ENCODE peak calls at places on chromosomes 4 and X, in eight cellular contexts. C is K562; A is GM23248; U is right lobe of liver; J is stomach; V is cardiac muscle cell; N is lung; F is naive thymus-derived CD4-positive, alpha-beta T cell. T is an unnamed sample. For H3K36me3, the result is how much of the 10 kb centered on the place peaks cover.

GRCh38 chr4:5711479-5712184 is 631 bp downstream of the EVC start:
- DNase-seq in C (no peak), A (peak), U (no peak), J (no peak), V (peak), N (no peak), F (no peak), T (no peak)

GRCh38 chrX:150587585-150588503 is 19.4 kb downstream of the MTM1 start:
- DNase-seq in C (peak), A (peak), U (no peak), J (no peak), V (peak), N (no peak), F (no peak), T (peak)

GRCh38 chr4:166091914-166092510 is 219.0 kb downstream of the TLL1 start:
- DNase-seq in C (peak), A (peak), U (no peak), J (no peak), V (peak), N (no peak), F (no peak), T (no peak)

GRCh38 chr4:55906999-55907398 is 41.7 kb upstream of the CEP135 start:
- DNase-seq in C (no peak), A (peak), U (no peak), J (no peak), V (no peak), N (no peak), F (no peak), T (peak)

GRCh38 chr4:20925176-20925575 is 224.9 kb downstream of the PACRGL start:
- DNase-seq in C (no peak), A (no peak), U (no peak), J (no peak), V (no peak), N (no peak), F (no peak), T (no peak)

GRCh38 chrX:115547448-115547847 is 13.5 kb upstream of the PLS3 start:
- DNase-seq in C (no peak), A (no peak), U (no peak), J (no peak), V (no peak), N (no peak), F (no peak), T (no peak)

GRCh38 chr4:37999000-37999745 is 39.0 kb downstream of the PTTG2 start:
- DNase-seq in C (no peak), A (no peak), U (no peak), J (no peak), V (no peak), N (no peak), F (no peak), T (no peak)

GRCh38 chr4:26484538-26484937 is 5.7 kb downstream of the CCKAR start:
- DNase-seq in C (no peak), A (no peak), U (no peak), J (no peak), V (no peak), N (no peak), F (no peak), T (no peak)

GRCh38 chrX:34382416-34382815 is 250.3 kb upstream of the FAM47A start:
- DNase-seq in C (no peak), A (peak), U (no peak), J (no peak), V (peak), N (no peak), F (no peak), T (no peak)

GRCh38 chr4:121551271-121551670 is 145.5 kb downstream of the ANXA5 start:
- DNase-seq in C (no peak), A (peak), U (no peak), J (no peak), V (no peak), N (no peak), F (no peak), T (no peak)

GRCh38 chr4:128387600-128388351 is 100.2 kb upstream of the PGRMC2 start:
- DNase-seq in C (no peak), A (peak), U (no peak), J (no peak), V (no peak), N (no peak), F (no peak), T (peak)

GRCh38 chr4:54384563-54384962 is 155.5 kb downstream of the PDGFRA start:
- DNase-seq in C (no peak), A (peak), U (no peak), J (peak), V (peak), N (no peak), F (no peak), T (no peak)

GRCh38 chrX:67619253-67619652 is 75.4 kb downstream of the AR start:
- DNase-seq in C (no peak), A (peak), U (no peak), J (no peak), V (peak), N (no peak), F (no peak), T (peak)

GRCh38 chr4:131302108-131302507 is 1847.0 kb upstream of the PCDH10 start:
- DNase-seq in C (no peak), A (no peak), U (no peak), J (no peak), V (no peak), N (no peak), F (no peak), T (no peak)

GRCh38 chr4:39526810-39527295 is 386 bp downstream of the UGDH start:
- DNase-seq in C (peak), A (no peak), U (no peak), J (no peak), V (no peak), N (no peak), F (no peak), T (no peak)

GRCh38 chr4:73698217-73698616 is 42.2 kb upstream of the CXCL8 start:
- DNase-seq in C (no peak), A (peak), U (no peak), J (no peak), V (peak), N (no peak), F (no peak), T (peak)

GRCh38 chr4:101191302-101192098 is 155.8 kb downstream of the PPP3CA start:
- DNase-seq in C (no peak), A (peak), U (peak), J (peak), V (peak), N (peak), F (no peak), T (no peak)

GRCh38 chr4:95155759-95156451 is 392.9 kb downstream of the UNC5C start:
- DNase-seq in C (peak), A (peak), U (no peak), J (no peak), V (peak), N (no peak), F (no peak), T (no peak)

GRCh38 chr4:173168396-173169177 is at the start of gene GALNT7:
- DNase-seq in C (peak), A (peak), U (peak), J (peak), V (peak), N (peak), F (peak), T (peak)

GRCh38 chr4:171676555-171677215 is 136.5 kb upstream of the GALNTL6 start:
- DNase-seq in C (no peak), A (no peak), U (no peak), J (no peak), V (no peak), N (no peak), F (no peak), T (no peak)

GRCh38 chr4:108345862-108346530 is 177.3 kb upstream of the LEF1 start:
- DNase-seq in C (no peak), A (peak), U (no peak), J (no peak), V (peak), N (no peak), F (no peak), T (no peak)

GRCh38 chrX:49862093-49862492 is 17.2 kb upstream of the USP27X start:
- DNase-seq in C (peak), A (no peak), U (no peak), J (no peak), V (no peak), N (no peak), F (no peak), T (no peak)

GRCh38 chr4:84063618-84064017 is 435.5 kb downstream of the NKX6-1 start:
- DNase-seq in C (no peak), A (no peak), U (no peak), J (peak), V (no peak), N (no peak), F (no peak), T (no peak)

GRCh38 chrX:114611018-114611619 is 27.2 kb downstream of the HTR2C start:
- DNase-seq in C (peak), A (peak), U (no peak), J (peak), V (peak), N (peak), F (no peak), T (no peak)

GRCh38 chr4:10113362-10114047 is 3.1 kb downstream of the WDR1 start:
- DNase-seq in C (no peak), A (no peak), U (no peak), J (no peak), V (no peak), N (no peak), F (no peak), T (no peak)
- H3K36me3 ChIP-seq in C (half or more), A (under half), U (under half), J (under half), V (under half), N (under half), F (half or more), T (under half)

DNA sequence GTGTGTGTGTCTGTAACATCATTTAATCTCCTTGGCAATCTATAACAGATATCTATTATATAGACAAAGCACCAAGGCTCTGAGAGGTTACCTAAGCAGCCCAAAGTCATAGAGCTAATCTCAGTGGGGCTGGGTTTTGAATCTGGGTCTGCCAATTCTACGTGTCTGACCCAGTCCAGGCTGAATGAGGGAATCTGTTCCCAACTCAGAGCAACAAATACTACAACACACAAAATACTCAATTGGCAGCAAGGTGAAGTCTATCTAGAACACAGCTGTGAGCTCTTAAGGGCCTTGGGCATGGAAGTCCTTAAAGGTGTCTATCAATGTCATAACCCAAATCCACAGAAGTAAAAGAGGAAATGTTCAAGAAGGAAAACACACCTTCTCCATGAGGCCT is 47.5 kb upstream of the NAP1L5 start:
- DNase-seq in C (no peak), A (no peak), U (no peak), J (no peak), V (no peak), N (no peak), F (no peak), T (no peak)
- H3K36me3 ChIP-seq in C (half or more), A (under half), U (under half), J (under half), V (half or more), N (under half), F (under half), T (under half)

DNA sequence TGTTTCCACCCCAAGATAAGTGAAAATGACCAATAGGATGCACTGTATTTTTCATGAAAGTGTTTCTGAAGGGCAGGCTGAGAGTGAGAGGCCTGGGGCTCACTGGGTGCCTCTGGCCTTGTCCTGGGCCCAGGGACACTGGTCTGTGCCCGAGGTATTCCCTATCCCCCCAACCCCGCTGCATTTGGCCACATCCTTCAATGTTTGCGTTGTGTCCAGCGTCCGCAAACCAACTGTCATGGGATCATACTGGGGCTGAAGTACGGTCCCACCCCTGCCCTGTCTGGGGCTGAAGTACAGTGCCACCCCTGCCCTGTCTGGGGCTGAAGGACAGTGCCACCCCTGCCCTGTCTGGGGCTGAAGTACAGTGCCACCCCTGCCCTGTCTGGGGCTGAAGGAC is 22.0 kb upstream of the MSANTD1 start:
- DNase-seq in C (no peak), A (no peak), U (peak), J (no peak), V (no peak), N (no peak), F (no peak), T (no peak)
- H3K36me3 ChIP-seq in C (half or more), A (under half), U (under half), J (half or more), V (under half), N (under half), F (half or more), T (under half)

GRCh38 chr4:186617921-186618320 is 62.6 kb upstream of the MTNR1A start:
- DNase-seq in C (no peak), A (peak), U (no peak), J (no peak), V (no peak), N (no peak), F (no peak), T (no peak)
- H3K36me3 ChIP-seq in C (under half), A (half or more), U (under half), J (under half), V (under half), N (under half), F (under half), T (under half)

GRCh38 chr4:7779194-7779768 is 160.4 kb downstream of the AFAP1 start:
- DNase-seq in C (no peak), A (peak), U (peak), J (no peak), V (peak), N (no peak), F (no peak), T (peak)

GRCh38 chr4:7780751-7781348 is 158.8 kb downstream of the AFAP1 start:
- DNase-seq in C (no peak), A (no peak), U (no peak), J (no peak), V (no peak), N (no peak), F (no peak), T (peak)

GRCh38 chr4:7777017-7777710 is 162.5 kb downstream of the AFAP1 start:
- DNase-seq in C (no peak), A (no peak), U (peak), J (no peak), V (no peak), N (no peak), F (no peak), T (peak)

GRCh38 chr4:7777871-7778523 is 161.7 kb downstream of the AFAP1 start:
- DNase-seq in C (no peak), A (no peak), U (no peak), J (no peak), V (no peak), N (no peak), F (no peak), T (peak)

GRCh38 chr4:7778524-7779193 is 161.0 kb downstream of the AFAP1 start:
- DNase-seq in C (no peak), A (no peak), U (peak), J (no peak), V (no peak), N (no peak), F (no peak), T (no peak)
- H3K36me3 ChIP-seq in C (under half), A (half or more), U (under half), J (under half), V (under half), N (under half), F (under half), T (half or more)